ENCODE peak calls at places on chromosomes 1 and 21, in five cellular contexts. One of them, this sample, is unnamed.

GRCh38 chr1:116738673-116739370 is 15.4 kb upstream of the CD2 start:
- DNase-seq in right lobe of liver: no peak
- DNase-seq in RCC 7860: no peak
- DNase-seq in NCI-H2029 treated with DMSO at 0.1 percent for 48 hours: no peak
- DNase-seq in activated naive CD4-positive, alpha-beta T cell: no peak
- DNase-seq in this sample: peak

GRCh38 chr1:101291562-101292035 is 54.8 kb downstream of the S1PR1 start:
- DNase-seq in right lobe of liver: no peak
- DNase-seq in RCC 7860: peak
- DNase-seq in NCI-H2029 treated with DMSO at 0.1 percent for 48 hours: no peak
- DNase-seq in activated naive CD4-positive, alpha-beta T cell: no peak
- DNase-seq in this sample: no peak

GRCh38 chr1:216815239-216815955 is 92.2 kb upstream of the ESRRG start:
- DNase-seq in right lobe of liver: no peak
- DNase-seq in RCC 7860: no peak
- DNase-seq in NCI-H2029 treated with DMSO at 0.1 percent for 48 hours: peak
- DNase-seq in activated naive CD4-positive, alpha-beta T cell: no peak
- DNase-seq in this sample: no peak

GRCh38 chr1:159753386-159753785 is 27.4 kb upstream of the DUSP23 start:
- DNase-seq in right lobe of liver: peak
- DNase-seq in RCC 7860: no peak
- DNase-seq in NCI-H2029 treated with DMSO at 0.1 percent for 48 hours: no peak
- DNase-seq in activated naive CD4-positive, alpha-beta T cell: no peak
- DNase-seq in this sample: no peak

GRCh38 chr1:13573586-13573985 is 10.0 kb upstream of the PDPN start:
- DNase-seq in right lobe of liver: no peak
- DNase-seq in RCC 7860: no peak
- DNase-seq in NCI-H2029 treated with DMSO at 0.1 percent for 48 hours: no peak
- DNase-seq in activated naive CD4-positive, alpha-beta T cell: no peak
- DNase-seq in this sample: no peak

GRCh38 chr1:30340934-30341333 is 382.5 kb downstream of the MATN1 start:
- DNase-seq in right lobe of liver: no peak
- DNase-seq in RCC 7860: no peak
- DNase-seq in NCI-H2029 treated with DMSO at 0.1 percent for 48 hours: no peak
- DNase-seq in activated naive CD4-positive, alpha-beta T cell: no peak
- DNase-seq in this sample: no peak

GRCh38 chr1:21262282-21263051 is 27.8 kb downstream of the ECE1 start:
- DNase-seq in right lobe of liver: peak
- DNase-seq in RCC 7860: peak
- DNase-seq in NCI-H2029 treated with DMSO at 0.1 percent for 48 hours: no peak
- DNase-seq in activated naive CD4-positive, alpha-beta T cell: no peak
- DNase-seq in this sample: no peak

GRCh38 chr1:39540504-39541031 is 36.0 kb downstream of the PABPC4 start:
- DNase-seq in right lobe of liver: peak
- DNase-seq in RCC 7860: no peak
- DNase-seq in NCI-H2029 treated with DMSO at 0.1 percent for 48 hours: peak
- DNase-seq in activated naive CD4-positive, alpha-beta T cell: no peak
- DNase-seq in this sample: no peak

GRCh38 chr1:167997037-167997575 is 60.2 kb upstream of the MPC2 start:
- DNase-seq in right lobe of liver: no peak
- DNase-seq in RCC 7860: no peak
- DNase-seq in NCI-H2029 treated with DMSO at 0.1 percent for 48 hours: no peak
- DNase-seq in activated naive CD4-positive, alpha-beta T cell: no peak
- DNase-seq in this sample: no peak

GRCh38 chr1:163258181-163258580 is 55.5 kb upstream of the RGS5 start:
- DNase-seq in right lobe of liver: no peak
- DNase-seq in RCC 7860: no peak
- DNase-seq in NCI-H2029 treated with DMSO at 0.1 percent for 48 hours: no peak
- DNase-seq in activated naive CD4-positive, alpha-beta T cell: no peak
- DNase-seq in this sample: no peak

GRCh38 chr1:163820748-163821147 is 499.0 kb downstream of the NUF2 start:
- DNase-seq in right lobe of liver: no peak
- DNase-seq in RCC 7860: no peak
- DNase-seq in NCI-H2029 treated with DMSO at 0.1 percent for 48 hours: no peak
- DNase-seq in activated naive CD4-positive, alpha-beta T cell: no peak
- DNase-seq in this sample: no peak

GRCh38 chr1:230778916-230779590 is 31.9 kb downstream of the CAPN9 start:
- DNase-seq in right lobe of liver: no peak
- DNase-seq in RCC 7860: no peak
- DNase-seq in NCI-H2029 treated with DMSO at 0.1 percent for 48 hours: no peak
- DNase-seq in activated naive CD4-positive, alpha-beta T cell: no peak
- DNase-seq in this sample: no peak

GRCh38 chr1:33248244-33248643 is 8.0 kb upstream of the ZNF362 start:
- DNase-seq in right lobe of liver: no peak
- DNase-seq in RCC 7860: no peak
- DNase-seq in NCI-H2029 treated with DMSO at 0.1 percent for 48 hours: no peak
- DNase-seq in activated naive CD4-positive, alpha-beta T cell: no peak
- DNase-seq in this sample: no peak

GRCh38 chr1:168210312-168210711 is 15.5 kb upstream of the SFT2D2 start:
- DNase-seq in right lobe of liver: no peak
- DNase-seq in RCC 7860: no peak
- DNase-seq in NCI-H2029 treated with DMSO at 0.1 percent for 48 hours: no peak
- DNase-seq in activated naive CD4-positive, alpha-beta T cell: no peak
- DNase-seq in this sample: no peak

GRCh38 chr1:87115317-87115885 is 201.0 kb downstream of the HS2ST1 start:
- DNase-seq in right lobe of liver: no peak
- DNase-seq in RCC 7860: no peak
- DNase-seq in NCI-H2029 treated with DMSO at 0.1 percent for 48 hours: no peak
- DNase-seq in activated naive CD4-positive, alpha-beta T cell: no peak
- DNase-seq in this sample: no peak

GRCh38 chr1:40712997-40713396 is 21.5 kb downstream of the NFYC start:
- DNase-seq in right lobe of liver: no peak
- DNase-seq in RCC 7860: no peak
- DNase-seq in NCI-H2029 treated with DMSO at 0.1 percent for 48 hours: no peak
- DNase-seq in activated naive CD4-positive, alpha-beta T cell: no peak
- DNase-seq in this sample: peak

GRCh38 chr1:204685236-204686006 is at the start of gene LRRN2:
- DNase-seq in right lobe of liver: peak
- DNase-seq in RCC 7860: no peak
- DNase-seq in NCI-H2029 treated with DMSO at 0.1 percent for 48 hours: no peak
- DNase-seq in activated naive CD4-positive, alpha-beta T cell: no peak
- DNase-seq in this sample: no peak

GRCh38 chr1:63064135-63064534 is 258.2 kb upstream of the FOXD3 start:
- DNase-seq in right lobe of liver: no peak
- DNase-seq in RCC 7860: no peak
- DNase-seq in NCI-H2029 treated with DMSO at 0.1 percent for 48 hours: no peak
- DNase-seq in activated naive CD4-positive, alpha-beta T cell: no peak
- DNase-seq in this sample: no peak

GRCh38 chr21:25934130-25934529 is 199.4 kb downstream of the GABPA start:
- DNase-seq in right lobe of liver: no peak
- DNase-seq in RCC 7860: peak
- DNase-seq in NCI-H2029 treated with DMSO at 0.1 percent for 48 hours: no peak
- DNase-seq in activated naive CD4-positive, alpha-beta T cell: no peak
- DNase-seq in this sample: no peak

GRCh38 chr1:21552715-21553114 is 43.5 kb downstream of the ALPL start:
- DNase-seq in right lobe of liver: no peak
- DNase-seq in RCC 7860: no peak
- DNase-seq in NCI-H2029 treated with DMSO at 0.1 percent for 48 hours: no peak
- DNase-seq in activated naive CD4-positive, alpha-beta T cell: no peak
- DNase-seq in this sample: no peak

GRCh38 chr1:153206631-153207030 is 3.4 kb downstream of the LELP1 start:
- DNase-seq in right lobe of liver: no peak
- DNase-seq in RCC 7860: no peak
- DNase-seq in NCI-H2029 treated with DMSO at 0.1 percent for 48 hours: no peak
- DNase-seq in activated naive CD4-positive, alpha-beta T cell: no peak
- DNase-seq in this sample: no peak

GRCh38 chr1:8232036-8232757 is 85.7 kb upstream of the SLC45A1 start:
- DNase-seq in right lobe of liver: no peak
- DNase-seq in RCC 7860: no peak
- DNase-seq in NCI-H2029 treated with DMSO at 0.1 percent for 48 hours: no peak
- DNase-seq in activated naive CD4-positive, alpha-beta T cell: no peak
- DNase-seq in this sample: no peak

GRCh38 chr1:42756956-42757891 is 9.6 kb downstream of the P3H1 start:
- DNase-seq in right lobe of liver: no peak
- DNase-seq in RCC 7860: peak
- DNase-seq in NCI-H2029 treated with DMSO at 0.1 percent for 48 hours: peak
- DNase-seq in activated naive CD4-positive, alpha-beta T cell: no peak
- DNase-seq in this sample: peak

GRCh38 chr21:34800797-34801518 is 132.2 kb downstream of the CLIC6 start:
- DNase-seq in right lobe of liver: no peak
- DNase-seq in RCC 7860: no peak
- DNase-seq in NCI-H2029 treated with DMSO at 0.1 percent for 48 hours: no peak
- DNase-seq in activated naive CD4-positive, alpha-beta T cell: no peak
- DNase-seq in this sample: no peak

GRCh38 chr1:89022167-89022959 is at the start of gene GBP3:
- DNase-seq in right lobe of liver: no peak
- DNase-seq in RCC 7860: peak
- DNase-seq in NCI-H2029 treated with DMSO at 0.1 percent for 48 hours: peak
- DNase-seq in activated naive CD4-positive, alpha-beta T cell: no peak
- DNase-seq in this sample: peak

GRCh38 chr1:235567812-235568444 is 63.7 kb upstream of the B3GALNT2 start:
- DNase-seq in right lobe of liver: no peak
- DNase-seq in RCC 7860: no peak
- DNase-seq in NCI-H2029 treated with DMSO at 0.1 percent for 48 hours: no peak
- DNase-seq in activated naive CD4-positive, alpha-beta T cell: no peak
- DNase-seq in this sample: no peak

GRCh38 chr21:24658016-24658415 is 949.3 kb downstream of the MRPL39 start:
- DNase-seq in right lobe of liver: no peak
- DNase-seq in RCC 7860: no peak
- DNase-seq in NCI-H2029 treated with DMSO at 0.1 percent for 48 hours: no peak
- DNase-seq in activated naive CD4-positive, alpha-beta T cell: no peak
- DNase-seq in this sample: no peak

GRCh38 chr21:19993186-19993711 is 1005.0 kb upstream of the NCAM2 start:
- DNase-seq in right lobe of liver: no peak
- DNase-seq in RCC 7860: no peak
- DNase-seq in NCI-H2029 treated with DMSO at 0.1 percent for 48 hours: no peak
- DNase-seq in activated naive CD4-positive, alpha-beta T cell: no peak
- DNase-seq in this sample: no peak

GRCh38 chr1:160032165-160032827 is 506 bp upstream of the PIGM start:
- DNase-seq in right lobe of liver: no peak
- DNase-seq in RCC 7860: peak
- DNase-seq in NCI-H2029 treated with DMSO at 0.1 percent for 48 hours: no peak
- DNase-seq in activated naive CD4-positive, alpha-beta T cell: no peak
- DNase-seq in this sample: peak

GRCh38 chr1:26224606-26225005 is 9.4 kb upstream of the CEP85 start:
- DNase-seq in right lobe of liver: no peak
- DNase-seq in RCC 7860: no peak
- DNase-seq in NCI-H2029 treated with DMSO at 0.1 percent for 48 hours: no peak
- DNase-seq in activated naive CD4-positive, alpha-beta T cell: no peak
- DNase-seq in this sample: no peak

GRCh38 chr1:17861685-17862084 is 106.6 kb downstream of the ACTL8 start:
- DNase-seq in right lobe of liver: no peak
- DNase-seq in RCC 7860: peak
- DNase-seq in NCI-H2029 treated with DMSO at 0.1 percent for 48 hours: no peak
- DNase-seq in activated naive CD4-positive, alpha-beta T cell: no peak
- DNase-seq in this sample: no peak

GRCh38 chr1:62356257-62356835 is 37.1 kb upstream of the KANK4 start:
- DNase-seq in right lobe of liver: no peak
- DNase-seq in RCC 7860: peak
- DNase-seq in NCI-H2029 treated with DMSO at 0.1 percent for 48 hours: no peak
- DNase-seq in activated naive CD4-positive, alpha-beta T cell: no peak
- DNase-seq in this sample: no peak

GRCh38 chr1:217948741-217949140 is 317.6 kb downstream of the SPATA17 start:
- DNase-seq in right lobe of liver: no peak
- DNase-seq in RCC 7860: no peak
- DNase-seq in NCI-H2029 treated with DMSO at 0.1 percent for 48 hours: no peak
- DNase-seq in activated naive CD4-positive, alpha-beta T cell: no peak
- DNase-seq in this sample: no peak

GRCh38 chr1:231196307-231196706 is 34.4 kb downstream of the TRIM67 start:
- DNase-seq in right lobe of liver: no peak
- DNase-seq in RCC 7860: no peak
- DNase-seq in NCI-H2029 treated with DMSO at 0.1 percent for 48 hours: no peak
- DNase-seq in activated naive CD4-positive, alpha-beta T cell: no peak
- DNase-seq in this sample: no peak

GRCh38 chr1:85580046-85580411 is 532 bp upstream of the CCN1 start:
- DNase-seq in right lobe of liver: no peak
- DNase-seq in RCC 7860: peak
- DNase-seq in NCI-H2029 treated with DMSO at 0.1 percent for 48 hours: no peak
- DNase-seq in activated naive CD4-positive, alpha-beta T cell: no peak
- DNase-seq in this sample: no peak

GRCh38 chr21:25283720-25284119 is 323.6 kb downstream of the MRPL39 start:
- DNase-seq in right lobe of liver: no peak
- DNase-seq in RCC 7860: peak
- DNase-seq in NCI-H2029 treated with DMSO at 0.1 percent for 48 hours: no peak
- DNase-seq in activated naive CD4-positive, alpha-beta T cell: no peak
- DNase-seq in this sample: peak

GRCh38 chr1:99827970-99828369 is 22.2 kb upstream of the AGL start:
- DNase-seq in right lobe of liver: no peak
- DNase-seq in RCC 7860: no peak
- DNase-seq in NCI-H2029 treated with DMSO at 0.1 percent for 48 hours: no peak
- DNase-seq in activated naive CD4-positive, alpha-beta T cell: no peak
- DNase-seq in this sample: no peak

GRCh38 chr21:14046401-14046800 is 164.4 kb downstream of the LIPI start:
- DNase-seq in right lobe of liver: no peak
- DNase-seq in RCC 7860: no peak
- DNase-seq in NCI-H2029 treated with DMSO at 0.1 percent for 48 hours: no peak
- DNase-seq in activated naive CD4-positive, alpha-beta T cell: no peak
- DNase-seq in this sample: no peak